ENCODE peak calls at places on chromosomes 2 and 18, in five cellular contexts. T is heart left ventricle, H is neuronal stem cell, G is heart right ventricle, Y is astrocyte. W is an unnamed sample.

GRCh38 chr2:16112972-16113560 is 172.7 kb downstream of the MYCN start:
- DNase-seq in T (no peak), H (no peak), G (no peak), Y (no peak), W (no peak)

GRCh38 chr18:51852661-51853060 is 487.3 kb upstream of the DCC start:
- DNase-seq in T (no peak), H (no peak), G (no peak), Y (no peak), W (no peak)

GRCh38 chr18:45275367-45276113 is 339.7 kb upstream of the SLC14A2 start:
- DNase-seq in T (no peak), H (no peak), G (no peak), Y (no peak), W (no peak)

GRCh38 chr2:32864761-32865160 is 82.0 kb upstream of the LTBP1 start:
- DNase-seq in T (no peak), H (no peak), G (no peak), Y (peak), W (peak)

GRCh38 chr2:190887089-190887488 is 6.5 kb downstream of the GLS start:
- DNase-seq in T (no peak), H (no peak), G (no peak), Y (peak), W (peak)

GRCh38 chr2:237060518-237061312 is 25.0 kb upstream of the COPS8 start:
- DNase-seq in T (no peak), H (peak), G (peak), Y (peak), W (peak)

GRCh38 chr2:218400167-218400929 is 680 bp downstream of the CTDSP1 start:
- DNase-seq in T (peak), H (peak), G (peak), Y (no peak), W (peak)

GRCh38 chr2:215367647-215368492 is 56.0 kb downstream of the ATIC start:
- DNase-seq in T (no peak), H (no peak), G (no peak), Y (peak), W (peak)

GRCh38 chr18:24695168-24695567 is 234.7 kb downstream of the HRH4 start:
- DNase-seq in T (no peak), H (no peak), G (no peak), Y (no peak), W (no peak)

DNA sequence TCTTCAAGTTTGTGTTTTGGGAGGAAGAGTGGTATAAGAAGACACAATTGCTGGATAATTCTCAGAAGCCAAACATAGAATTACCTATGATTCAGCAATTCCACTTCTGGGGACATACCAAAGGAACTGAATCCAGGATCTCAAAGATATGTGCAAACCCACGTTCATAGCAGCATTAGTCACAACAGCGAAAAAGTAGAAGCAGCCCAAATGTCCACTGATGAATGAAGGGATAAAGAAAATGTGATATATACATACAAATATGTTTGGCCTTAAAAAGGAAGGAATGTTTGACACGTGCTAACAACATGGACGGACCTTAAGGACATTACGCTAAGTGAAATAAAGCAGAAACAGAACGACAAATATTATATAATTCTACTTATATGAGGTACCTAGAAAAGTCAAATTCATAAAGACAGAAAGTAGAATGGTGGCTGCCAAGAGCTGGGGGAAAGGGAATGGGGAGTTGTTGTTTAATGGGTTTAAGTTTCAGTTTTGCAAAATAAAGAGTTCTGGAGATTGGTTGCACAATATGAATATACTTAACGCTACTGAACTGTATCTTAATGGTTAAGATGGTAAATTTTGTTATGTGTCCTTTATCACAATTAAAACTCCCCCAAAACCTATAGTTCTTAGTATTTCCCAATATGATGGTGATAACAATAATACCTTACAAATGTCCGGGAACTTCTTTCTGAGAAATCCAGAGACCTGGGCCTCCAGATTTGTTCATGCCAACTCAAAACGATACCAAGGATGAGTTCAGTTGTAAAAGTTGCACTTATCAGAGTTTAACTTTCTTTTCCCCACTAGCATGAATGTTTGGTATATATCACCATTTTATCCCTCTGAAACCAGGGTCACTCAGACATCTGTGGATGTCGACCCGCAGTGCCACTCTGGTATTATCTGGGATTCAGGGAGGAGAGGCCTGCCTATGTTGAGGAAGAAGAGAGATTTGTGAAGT is 33.7 kb upstream of the WIPF1 start:
- DNase-seq in T (no peak), H (no peak), G (no peak), Y (peak), W (peak)
- H3K27ac ChIP-seq in T (no peak), H (no peak), G (no peak), Y (peak), W (peak)

DNA sequence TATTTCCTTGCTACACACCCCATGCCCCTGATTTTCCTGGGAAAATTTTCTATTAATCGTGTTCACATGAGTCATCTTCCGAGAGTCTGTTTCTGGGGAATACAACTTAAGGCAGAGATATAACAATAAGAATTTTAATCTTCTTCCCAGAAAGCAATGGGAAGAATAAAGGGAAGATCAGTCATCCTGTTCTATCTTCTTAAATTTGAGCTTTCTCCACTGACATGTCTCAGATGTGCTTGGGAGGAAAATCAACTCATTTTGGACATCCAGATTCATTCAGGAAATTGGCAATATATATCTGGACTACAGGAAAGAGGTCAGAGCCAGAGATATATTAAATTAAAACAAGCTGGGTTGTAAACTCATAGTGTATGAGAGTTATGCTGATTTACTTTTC is 62.3 kb upstream of the SPAG16 start:
- DNase-seq in T (no peak), H (no peak), G (no peak), Y (no peak), W (no peak)
- H3K27ac ChIP-seq in T (no peak), H (no peak), G (no peak), Y (no peak), W (no peak)

GRCh38 chr2:189659734-189660133 is 1.5 kb upstream of the ASNSD1 start:
- DNase-seq in T (no peak), H (no peak), G (no peak), Y (no peak), W (no peak)

GRCh38 chr2:189660803-189661147 is 484 bp upstream of the ASNSD1 start:
- DNase-seq in T (no peak), H (no peak), G (no peak), Y (no peak), W (no peak)

GRCh38 chr2:189661957-189662321 is 680 bp downstream of the ASNSD1 start:
- DNase-seq in T (no peak), H (no peak), G (no peak), Y (no peak), W (no peak)

GRCh38 chr2:189662674-189663226 is 1.5 kb downstream of the ASNSD1 start:
- DNase-seq in T (no peak), H (no peak), G (no peak), Y (no peak), W (no peak)

GRCh38 chr2:189661148-189661956 is at the start of gene ASNSD1:
- DNase-seq in T (peak), H (peak), G (peak), Y (peak), W (peak)
- H3K27ac ChIP-seq in T (peak), H (no peak), G (peak), Y (peak), W (peak)

GRCh38 chr2:108460345-108461037 is 11.5 kb downstream of the GCC2 start:
- DNase-seq in T (no peak), H (no peak), G (no peak), Y (no peak), W (no peak)
- H3K27ac ChIP-seq in T (no peak), H (no peak), G (no peak), Y (no peak), W (no peak)